ENCODE peak calls at places on chromosomes 13 and 19, in six cellular contexts. W is PC-9, N is thoracic aorta, Z is spleen, T is K562, A is psoas muscle. V is an unnamed sample.

GRCh38 chr13:37868691-37869505 is 674 bp downstream of the TRPC4 start:
- DNase-seq in W (peak; percentile 1), N (no peak), Z (no peak), T (no peak), A (no peak), V (no peak)

GRCh38 chr19:19493841-19494546 is 21.4 kb downstream of the TSSK6 start:
- DNase-seq in W (no peak), N (no peak), Z (peak; percentile 58), T (no peak), A (no peak), V (no peak)

GRCh38 chr19:47274891-47275865 is 493 bp downstream of the INAFM1 start:
- DNase-seq in W (no peak), N (no peak), Z (peak; percentile 95), T (no peak), A (no peak), V (no peak)

GRCh38 chr13:73870970-73871935 is 263.0 kb downstream of the KLF12 start:
- DNase-seq in W (no peak), N (no peak), Z (no peak), T (no peak), A (no peak), V (no peak)

GRCh38 chr19:58569943-58570670 is 3.0 kb downstream of the MZF1 start:
- DNase-seq in W (no peak), N (no peak), Z (peak; percentile 77), T (no peak), A (no peak), V (no peak)

GRCh38 chr13:36915891-36916640 is 4.0 kb downstream of the SMAD9 start:
- DNase-seq in W (no peak), N (no peak), Z (no peak), T (no peak), A (no peak), V (no peak)

GRCh38 chr13:25249001-25249543 is 38.2 kb downstream of the MTMR6 start:
- DNase-seq in W (no peak), N (no peak), Z (no peak), T (no peak), A (no peak), V (peak; percentile 36)

GRCh38 chr19:34217952-34218817 is 36.2 kb upstream of the GARRE1 start:
- DNase-seq in W (peak; percentile 77), N (no peak), Z (no peak), T (peak; percentile 24), A (no peak), V (peak; percentile 71)

GRCh38 chr19:3366104-3366760 is at the start of gene NFIC:
- DNase-seq in W (peak; percentile 47), N (no peak), Z (peak; percentile 87), T (peak; percentile 80), A (peak; percentile 94), V (no peak)

GRCh38 chr13:67023088-67023893 is 206.8 kb downstream of the PCDH9 start:
- DNase-seq in W (peak; percentile 12), N (no peak), Z (no peak), T (no peak), A (no peak), V (peak; percentile 47)

GRCh38 chr19:2057484-2058469 is 6.7 kb upstream of the MKNK2 start:
- DNase-seq in W (no peak), N (no peak), Z (peak; percentile 82), T (no peak), A (peak; percentile 62), V (no peak)

GRCh38 chr19:32599736-32600157 is 18.8 kb downstream of the PDCD5 start:
- DNase-seq in W (peak; percentile 13), N (no peak), Z (no peak), T (peak; percentile 50), A (peak; percentile 15), V (no peak)

GRCh38 chr19:11435057-11435832 is at the start of the genes ODAD3 and PRKCSH:
- DNase-seq in W (peak; percentile 99), N (peak; percentile 98), Z (peak; percentile 99), T (peak; percentile 99), A (peak; percentile 99), V (peak; percentile 99)

GRCh38 chr19:32289566-32290210 is 55.7 kb upstream of the ZNF507 start:
- DNase-seq in W (no peak), N (no peak), Z (no peak), T (no peak), A (no peak), V (no peak)

GRCh38 chr13:28489975-28490550 is 4.9 kb downstream of the FLT1 start:
- DNase-seq in W (no peak), N (no peak), Z (no peak), T (no peak), A (no peak), V (no peak)

GRCh38 chr13:27194895-27195764 is 23.5 kb upstream of the USP12 start:
- DNase-seq in W (peak; percentile 53), N (no peak), Z (no peak), T (peak; percentile 32), A (no peak), V (peak; percentile 86)

GRCh38 chr13:49791753-49792549 is 531 bp downstream of the KPNA3 start:
- DNase-seq in W (peak; percentile 45), N (no peak), Z (peak; percentile 94), T (peak; percentile 63), A (no peak), V (peak; percentile 12)

DNA sequence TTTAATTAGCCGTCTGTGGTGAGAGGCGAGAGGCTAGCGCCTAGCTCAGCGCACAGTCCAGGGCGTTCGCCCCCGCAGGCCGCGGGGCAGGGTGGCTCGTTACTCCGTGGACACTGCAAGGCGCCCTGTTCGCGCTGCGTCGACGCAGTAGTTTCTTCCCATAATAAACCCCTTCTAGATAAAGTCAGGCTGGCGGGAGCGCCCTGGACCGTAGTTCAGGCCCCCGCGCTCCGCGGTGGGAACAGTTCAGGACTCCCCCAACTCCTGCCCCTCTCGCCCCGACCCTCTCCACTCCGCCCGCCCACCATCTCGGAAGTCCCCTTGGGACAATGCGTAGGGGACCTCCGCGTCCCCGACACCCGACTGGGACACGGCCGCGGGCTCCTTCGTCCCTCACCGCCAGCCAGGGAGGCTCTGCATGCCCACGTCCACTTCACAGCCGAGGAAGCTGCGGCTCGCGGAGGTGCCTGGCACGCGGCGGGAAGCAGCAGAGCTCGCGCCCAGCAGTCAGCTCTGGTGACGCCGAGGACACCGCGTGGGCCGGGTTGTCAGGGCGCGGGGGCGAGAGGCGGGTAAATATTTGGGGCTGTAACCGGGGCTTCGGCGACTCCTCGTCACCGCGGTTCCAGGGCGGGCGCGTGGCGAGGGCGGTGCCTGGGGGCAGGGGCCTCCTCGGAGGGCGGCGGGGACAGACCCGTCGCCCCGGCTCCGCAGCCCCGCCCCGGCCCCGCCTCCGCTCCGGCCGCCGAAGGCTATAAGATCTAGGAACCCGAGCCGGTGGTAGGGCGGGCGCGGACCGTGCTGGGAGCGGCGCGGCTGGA is at the start of gene RGCC:
- DNase-seq in W (peak; percentile 77), N (peak; percentile 70), Z (peak; percentile 93), T (peak; percentile 83), A (peak; percentile 79), V (no peak)
- H3K4me1 ChIP-seq in W (peaks cover 5% of the 10 kb centered on the region), N (peaks cover 10% of the 10 kb centered on the region), Z (no peaks in the 10 kb centered on the region), T (peaks cover 6% of the 10 kb centered on the region), A (peaks cover 14% of the 10 kb centered on the region), V (no peaks in the 10 kb centered on the region)

GRCh38 chr19:5563941-5564612 is 3.7 kb downstream of the TINCR start:
- DNase-seq in W (peak; percentile 51), N (no peak), Z (no peak), T (no peak), A (no peak), V (no peak)

GRCh38 chr19:5564930-5565329 is 2.8 kb downstream of the TINCR start:
- DNase-seq in W (no peak), N (no peak), Z (no peak), T (no peak), A (no peak), V (no peak)

GRCh38 chr19:5571777-5572176 is 4.0 kb upstream of the TINCR start:
- DNase-seq in W (no peak), N (no peak), Z (no peak), T (no peak), A (no peak), V (no peak)

GRCh38 chr19:5567971-5568407 is 236 bp upstream of the TINCR start:
- DNase-seq in W (peak; percentile 34), N (no peak), Z (no peak), T (no peak), A (no peak), V (no peak)

DNA sequence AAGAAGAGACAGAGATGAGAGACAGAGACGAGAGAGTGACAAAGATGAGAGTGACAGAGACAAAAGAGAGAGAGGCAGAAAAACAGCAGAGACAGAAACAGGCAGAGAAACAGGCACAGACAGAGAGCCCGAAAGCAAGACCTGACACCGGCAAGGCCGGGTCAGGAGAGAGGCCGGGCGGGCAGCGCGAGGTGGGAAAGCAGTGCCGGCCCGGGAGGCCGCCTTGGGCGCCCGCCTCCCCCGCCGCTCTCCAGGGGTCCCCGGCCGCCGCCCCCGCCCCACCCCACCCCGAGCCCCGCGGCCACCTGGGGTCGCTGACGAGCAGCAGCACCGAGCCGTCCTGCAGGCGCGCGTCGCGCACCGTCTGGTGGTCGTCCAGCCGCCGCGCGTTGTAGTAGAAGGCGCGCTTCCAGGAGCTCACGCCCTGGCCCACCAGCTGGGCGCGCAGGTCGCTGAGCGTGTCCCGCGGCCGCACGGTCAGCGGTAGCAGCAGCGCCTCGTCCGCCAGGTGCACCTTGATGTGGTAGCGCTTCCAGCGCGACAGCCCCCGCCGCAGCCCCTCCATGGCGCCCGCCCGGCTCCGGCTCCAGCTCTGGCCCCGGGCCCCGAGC is at the start of gene TINCR:
- DNase-seq in W (no peak), N (no peak), Z (no peak), T (no peak), A (no peak), V (no peak)
- TF ChIP-seq CTCF in W (no peak), N (no peak), Z (no peak), T (no peak), A (no peak), V (peak; percentile 25)

GRCh38 chr13:76336889-76337844 is 549.0 kb downstream of the KCTD12 start:
- DNase-seq in W (no peak), N (no peak), Z (no peak), T (no peak), A (no peak), V (no peak)
- H3K27me3 ChIP-seq in W (no peaks in the 10 kb centered on the region), N (no peaks in the 10 kb centered on the region), Z (no peaks in the 10 kb centered on the region), T (no peaks in the 10 kb centered on the region), A (no peaks in the 10 kb centered on the region), V (no peaks in the 10 kb centered on the region)

GRCh38 chr19:6271251-6271650 is 8.5 kb downstream of the MLLT1 start:
- DNase-seq in W (no peak), N (no peak), Z (no peak), T (peak; percentile 58), A (no peak), V (no peak)

GRCh38 chr19:6270822-6271221 is 9.0 kb downstream of the MLLT1 start:
- DNase-seq in W (no peak), N (no peak), Z (no peak), T (no peak), A (no peak), V (no peak)

GRCh38 chr19:6272411-6272791 is 7.4 kb downstream of the MLLT1 start:
- DNase-seq in W (no peak), N (no peak), Z (no peak), T (peak; percentile 48), A (no peak), V (no peak)

GRCh38 chr19:6272913-6273600 is 6.7 kb downstream of the MLLT1 start:
- DNase-seq in W (no peak), N (no peak), Z (no peak), T (no peak), A (no peak), V (no peak)

GRCh38 chr19:6271721-6272410 is 7.9 kb downstream of the MLLT1 start:
- DNase-seq in W (no peak), N (no peak), Z (no peak), T (peak; percentile 79), A (peak; percentile 94), V (no peak)
- H3K4me1 ChIP-seq in W (no peaks in the 10 kb centered on the region), N (peaks cover 49% of the 10 kb centered on the region), Z (peaks cover 7% of the 10 kb centered on the region), T (peaks cover 61% of the 10 kb centered on the region), A (peaks cover 65% of the 10 kb centered on the region), V (no peaks in the 10 kb centered on the region)

GRCh38 chr13:72696590-72696989 is 30.8 kb downstream of the MZT1 start:
- DNase-seq in W (no peak), N (no peak), Z (no peak), T (no peak), A (no peak), V (no peak)
- TF ChIP-seq CTCF in W (peak; percentile 62), N (peak; percentile 31), Z (no peak), T (peak; percentile 39), A (no peak), V (peak; percentile 74)

V was measured in foreskin keratinocyte.